ENCODE peak calls at places on chromosome 1, in five cellular contexts. One of them, this sample, is unnamed.

GRCh38 chr1:11736746-11737639 is 1.1 kb downstream of the AGTRAP start:
- DNase-seq in activated T-cell treated with anti-CD3 and anti-CD28 coated beads for 1 hour: no peak
- DNase-seq in progenitor cell of endocrine pancreas: no peak
- DNase-seq in SK-N-SH: peak; percentile 66
- DNase-seq in naive thymus-derived CD8-positive, alpha-beta T cell: peak; percentile 51
- DNase-seq in this sample: peak; percentile 21

GRCh38 chr1:201362906-201363305 is 14.6 kb downstream of the TNNT2 start:
- DNase-seq in activated T-cell treated with anti-CD3 and anti-CD28 coated beads for 1 hour: no peak
- DNase-seq in progenitor cell of endocrine pancreas: no peak
- DNase-seq in SK-N-SH: no peak
- DNase-seq in naive thymus-derived CD8-positive, alpha-beta T cell: no peak
- DNase-seq in this sample: no peak

GRCh38 chr1:188065917-188066316 is 1237.2 kb downstream of the PLA2G4A start:
- DNase-seq in activated T-cell treated with anti-CD3 and anti-CD28 coated beads for 1 hour: no peak
- DNase-seq in progenitor cell of endocrine pancreas: no peak
- DNase-seq in SK-N-SH: no peak
- DNase-seq in naive thymus-derived CD8-positive, alpha-beta T cell: no peak
- DNase-seq in this sample: no peak

GRCh38 chr1:208252126-208252853 is 8.1 kb upstream of the PLXNA2 start:
- DNase-seq in activated T-cell treated with anti-CD3 and anti-CD28 coated beads for 1 hour: no peak
- DNase-seq in progenitor cell of endocrine pancreas: peak; percentile 43
- DNase-seq in SK-N-SH: peak; percentile 67
- DNase-seq in naive thymus-derived CD8-positive, alpha-beta T cell: no peak
- DNase-seq in this sample: no peak

GRCh38 chr1:198267056-198267455 is 110.3 kb downstream of the NEK7 start:
- DNase-seq in activated T-cell treated with anti-CD3 and anti-CD28 coated beads for 1 hour: no peak
- DNase-seq in progenitor cell of endocrine pancreas: no peak
- DNase-seq in SK-N-SH: no peak
- DNase-seq in naive thymus-derived CD8-positive, alpha-beta T cell: no peak
- DNase-seq in this sample: no peak

GRCh38 chr1:201401700-201402099 is 2.6 kb upstream of the LAD1 start:
- DNase-seq in activated T-cell treated with anti-CD3 and anti-CD28 coated beads for 1 hour: no peak
- DNase-seq in progenitor cell of endocrine pancreas: no peak
- DNase-seq in SK-N-SH: no peak
- DNase-seq in naive thymus-derived CD8-positive, alpha-beta T cell: no peak
- DNase-seq in this sample: no peak

GRCh38 chr1:41882068-41882477 is 36.6 kb downstream of the HIVEP3 start:
- DNase-seq in activated T-cell treated with anti-CD3 and anti-CD28 coated beads for 1 hour: no peak
- DNase-seq in progenitor cell of endocrine pancreas: no peak
- DNase-seq in SK-N-SH: no peak
- DNase-seq in naive thymus-derived CD8-positive, alpha-beta T cell: no peak
- DNase-seq in this sample: no peak

GRCh38 chr1:156440689-156441437 is 59.7 kb downstream of the MEF2D start:
- DNase-seq in activated T-cell treated with anti-CD3 and anti-CD28 coated beads for 1 hour: no peak
- DNase-seq in progenitor cell of endocrine pancreas: no peak
- DNase-seq in SK-N-SH: no peak
- DNase-seq in naive thymus-derived CD8-positive, alpha-beta T cell: no peak
- DNase-seq in this sample: no peak

GRCh38 chr1:246497331-246497915 is 9.7 kb downstream of the SMYD3 start:
- DNase-seq in activated T-cell treated with anti-CD3 and anti-CD28 coated beads for 1 hour: no peak
- DNase-seq in progenitor cell of endocrine pancreas: no peak
- DNase-seq in SK-N-SH: peak; percentile 64
- DNase-seq in naive thymus-derived CD8-positive, alpha-beta T cell: peak; percentile 72
- DNase-seq in this sample: no peak

GRCh38 chr1:219917851-219918466 is 10.4 kb downstream of the SLC30A10 start:
- DNase-seq in activated T-cell treated with anti-CD3 and anti-CD28 coated beads for 1 hour: no peak
- DNase-seq in progenitor cell of endocrine pancreas: no peak
- DNase-seq in SK-N-SH: no peak
- DNase-seq in naive thymus-derived CD8-positive, alpha-beta T cell: no peak
- DNase-seq in this sample: no peak

GRCh38 chr1:88800382-88801051 is 90.8 kb downstream of the GTF2B start:
- DNase-seq in activated T-cell treated with anti-CD3 and anti-CD28 coated beads for 1 hour: peak; percentile 11
- DNase-seq in progenitor cell of endocrine pancreas: no peak
- DNase-seq in SK-N-SH: peak; percentile 36
- DNase-seq in naive thymus-derived CD8-positive, alpha-beta T cell: peak; percentile 12
- DNase-seq in this sample: peak; percentile 1

GRCh38 chr1:204709960-204710912 is 24.7 kb upstream of the LRRN2 start:
- DNase-seq in activated T-cell treated with anti-CD3 and anti-CD28 coated beads for 1 hour: no peak
- DNase-seq in progenitor cell of endocrine pancreas: no peak
- DNase-seq in SK-N-SH: no peak
- DNase-seq in naive thymus-derived CD8-positive, alpha-beta T cell: no peak
- DNase-seq in this sample: no peak

GRCh38 chr1:106889054-106889453 is 167.4 kb upstream of the PRMT6 start:
- DNase-seq in activated T-cell treated with anti-CD3 and anti-CD28 coated beads for 1 hour: no peak
- DNase-seq in progenitor cell of endocrine pancreas: no peak
- DNase-seq in SK-N-SH: no peak
- DNase-seq in naive thymus-derived CD8-positive, alpha-beta T cell: no peak
- DNase-seq in this sample: no peak

GRCh38 chr1:40122865-40123264 is 25.8 kb upstream of the PPT1 start:
- DNase-seq in activated T-cell treated with anti-CD3 and anti-CD28 coated beads for 1 hour: no peak
- DNase-seq in progenitor cell of endocrine pancreas: no peak
- DNase-seq in SK-N-SH: no peak
- DNase-seq in naive thymus-derived CD8-positive, alpha-beta T cell: no peak
- DNase-seq in this sample: no peak

GRCh38 chr1:33220701-33221384 is 35.4 kb upstream of the ZNF362 start:
- DNase-seq in activated T-cell treated with anti-CD3 and anti-CD28 coated beads for 1 hour: no peak
- DNase-seq in progenitor cell of endocrine pancreas: no peak
- DNase-seq in SK-N-SH: no peak
- DNase-seq in naive thymus-derived CD8-positive, alpha-beta T cell: no peak
- DNase-seq in this sample: no peak

GRCh38 chr1:228352677-228353481 is 53.8 kb downstream of the TRIM11 start:
- DNase-seq in activated T-cell treated with anti-CD3 and anti-CD28 coated beads for 1 hour: no peak
- DNase-seq in progenitor cell of endocrine pancreas: no peak
- DNase-seq in SK-N-SH: no peak
- DNase-seq in naive thymus-derived CD8-positive, alpha-beta T cell: no peak
- DNase-seq in this sample: no peak

GRCh38 chr1:109162626-109163025 is 48.7 kb downstream of the ELAPOR1 start:
- DNase-seq in activated T-cell treated with anti-CD3 and anti-CD28 coated beads for 1 hour: no peak
- DNase-seq in progenitor cell of endocrine pancreas: no peak
- DNase-seq in SK-N-SH: no peak
- DNase-seq in naive thymus-derived CD8-positive, alpha-beta T cell: no peak
- DNase-seq in this sample: no peak

GRCh38 chr1:202155478-202156021 is 4.9 kb downstream of the PTPN7 start:
- DNase-seq in activated T-cell treated with anti-CD3 and anti-CD28 coated beads for 1 hour: no peak
- DNase-seq in progenitor cell of endocrine pancreas: no peak
- DNase-seq in SK-N-SH: peak; percentile 85
- DNase-seq in naive thymus-derived CD8-positive, alpha-beta T cell: no peak
- DNase-seq in this sample: no peak

GRCh38 chr1:92030701-92031107 is 919 bp downstream of the EPHX4 start:
- DNase-seq in activated T-cell treated with anti-CD3 and anti-CD28 coated beads for 1 hour: no peak
- DNase-seq in progenitor cell of endocrine pancreas: no peak
- DNase-seq in SK-N-SH: no peak
- DNase-seq in naive thymus-derived CD8-positive, alpha-beta T cell: peak; percentile 4
- DNase-seq in this sample: no peak

GRCh38 chr1:168295715-168296114 is 15.0 kb downstream of the TBX19 start:
- DNase-seq in activated T-cell treated with anti-CD3 and anti-CD28 coated beads for 1 hour: no peak
- DNase-seq in progenitor cell of endocrine pancreas: no peak
- DNase-seq in SK-N-SH: no peak
- DNase-seq in naive thymus-derived CD8-positive, alpha-beta T cell: no peak
- DNase-seq in this sample: no peak

GRCh38 chr1:217528271-217528670 is 102.6 kb downstream of the GPATCH2 start:
- DNase-seq in activated T-cell treated with anti-CD3 and anti-CD28 coated beads for 1 hour: no peak
- DNase-seq in progenitor cell of endocrine pancreas: no peak
- DNase-seq in SK-N-SH: no peak
- DNase-seq in naive thymus-derived CD8-positive, alpha-beta T cell: no peak
- DNase-seq in this sample: no peak

GRCh38 chr1:24142546-24143431 is at the start of gene IL22RA1:
- DNase-seq in activated T-cell treated with anti-CD3 and anti-CD28 coated beads for 1 hour: no peak
- DNase-seq in progenitor cell of endocrine pancreas: no peak
- DNase-seq in SK-N-SH: no peak
- DNase-seq in naive thymus-derived CD8-positive, alpha-beta T cell: no peak
- DNase-seq in this sample: no peak

GRCh38 chr1:180571832-180572636 is 13.3 kb downstream of the OVAAL start:
- DNase-seq in activated T-cell treated with anti-CD3 and anti-CD28 coated beads for 1 hour: no peak
- DNase-seq in progenitor cell of endocrine pancreas: no peak
- DNase-seq in SK-N-SH: no peak
- DNase-seq in naive thymus-derived CD8-positive, alpha-beta T cell: no peak
- DNase-seq in this sample: no peak

GRCh38 chr1:95604784-95605183 is 370.8 kb downstream of the RWDD3 start:
- DNase-seq in activated T-cell treated with anti-CD3 and anti-CD28 coated beads for 1 hour: no peak
- DNase-seq in progenitor cell of endocrine pancreas: no peak
- DNase-seq in SK-N-SH: peak; percentile 72
- DNase-seq in naive thymus-derived CD8-positive, alpha-beta T cell: no peak
- DNase-seq in this sample: no peak

GRCh38 chr1:176217461-176218099 is 10.5 kb upstream of the COP1 start:
- DNase-seq in activated T-cell treated with anti-CD3 and anti-CD28 coated beads for 1 hour: no peak
- DNase-seq in progenitor cell of endocrine pancreas: no peak
- DNase-seq in SK-N-SH: no peak
- DNase-seq in naive thymus-derived CD8-positive, alpha-beta T cell: no peak
- DNase-seq in this sample: no peak

GRCh38 chr1:226627924-226628623 is 79.5 kb downstream of the STUM start:
- DNase-seq in activated T-cell treated with anti-CD3 and anti-CD28 coated beads for 1 hour: no peak
- DNase-seq in progenitor cell of endocrine pancreas: no peak
- DNase-seq in SK-N-SH: no peak
- DNase-seq in naive thymus-derived CD8-positive, alpha-beta T cell: no peak
- DNase-seq in this sample: no peak

GRCh38 chr1:169325117-169325516 is 42.5 kb downstream of the NME7 start:
- DNase-seq in activated T-cell treated with anti-CD3 and anti-CD28 coated beads for 1 hour: no peak
- DNase-seq in progenitor cell of endocrine pancreas: no peak
- DNase-seq in SK-N-SH: no peak
- DNase-seq in naive thymus-derived CD8-positive, alpha-beta T cell: no peak
- DNase-seq in this sample: no peak

GRCh38 chr1:23727362-23727811 is 15.9 kb upstream of the ELOA start:
- DNase-seq in activated T-cell treated with anti-CD3 and anti-CD28 coated beads for 1 hour: no peak
- DNase-seq in progenitor cell of endocrine pancreas: no peak
- DNase-seq in SK-N-SH: no peak
- DNase-seq in naive thymus-derived CD8-positive, alpha-beta T cell: no peak
- DNase-seq in this sample: no peak

GRCh38 chr1:20672265-20672632 is 11.1 kb upstream of the DDOST start:
- DNase-seq in activated T-cell treated with anti-CD3 and anti-CD28 coated beads for 1 hour: no peak
- DNase-seq in progenitor cell of endocrine pancreas: no peak
- DNase-seq in SK-N-SH: no peak
- DNase-seq in naive thymus-derived CD8-positive, alpha-beta T cell: no peak
- DNase-seq in this sample: no peak

GRCh38 chr1:56387071-56387747 is 192.2 kb downstream of the PLPP3 start:
- DNase-seq in activated T-cell treated with anti-CD3 and anti-CD28 coated beads for 1 hour: no peak
- DNase-seq in progenitor cell of endocrine pancreas: no peak
- DNase-seq in SK-N-SH: no peak
- DNase-seq in naive thymus-derived CD8-positive, alpha-beta T cell: no peak
- DNase-seq in this sample: no peak

GRCh38 chr1:86502721-86503430 is 34.1 kb downstream of the CLCA1 start:
- DNase-seq in activated T-cell treated with anti-CD3 and anti-CD28 coated beads for 1 hour: no peak
- DNase-seq in progenitor cell of endocrine pancreas: no peak
- DNase-seq in SK-N-SH: no peak
- DNase-seq in naive thymus-derived CD8-positive, alpha-beta T cell: no peak
- DNase-seq in this sample: no peak

GRCh38 chr1:241423541-241424479 is 66.8 kb upstream of the RGS7 start:
- DNase-seq in activated T-cell treated with anti-CD3 and anti-CD28 coated beads for 1 hour: no peak
- DNase-seq in progenitor cell of endocrine pancreas: peak; percentile 50
- DNase-seq in SK-N-SH: peak; percentile 81
- DNase-seq in naive thymus-derived CD8-positive, alpha-beta T cell: no peak
- DNase-seq in this sample: no peak

GRCh38 chr1:117271959-117272358 is 61.2 kb upstream of the VTCN1 start:
- DNase-seq in activated T-cell treated with anti-CD3 and anti-CD28 coated beads for 1 hour: no peak
- DNase-seq in progenitor cell of endocrine pancreas: no peak
- DNase-seq in SK-N-SH: no peak
- DNase-seq in naive thymus-derived CD8-positive, alpha-beta T cell: no peak
- DNase-seq in this sample: no peak

GRCh38 chr1:226584164-226584563 is 35.6 kb downstream of the STUM start:
- DNase-seq in activated T-cell treated with anti-CD3 and anti-CD28 coated beads for 1 hour: no peak
- DNase-seq in progenitor cell of endocrine pancreas: no peak
- DNase-seq in SK-N-SH: no peak
- DNase-seq in naive thymus-derived CD8-positive, alpha-beta T cell: no peak
- DNase-seq in this sample: no peak

GRCh38 chr1:115314111-115314510 is 23.9 kb downstream of the NGF start:
- DNase-seq in activated T-cell treated with anti-CD3 and anti-CD28 coated beads for 1 hour: no peak
- DNase-seq in progenitor cell of endocrine pancreas: no peak
- DNase-seq in SK-N-SH: no peak
- DNase-seq in naive thymus-derived CD8-positive, alpha-beta T cell: no peak
- DNase-seq in this sample: no peak

GRCh38 chr1:65247419-65248359 is 61.7 kb upstream of the DNAJC6 start:
- DNase-seq in activated T-cell treated with anti-CD3 and anti-CD28 coated beads for 1 hour: no peak
- DNase-seq in progenitor cell of endocrine pancreas: no peak
- DNase-seq in SK-N-SH: peak; percentile 20
- DNase-seq in naive thymus-derived CD8-positive, alpha-beta T cell: no peak
- DNase-seq in this sample: no peak

GRCh38 chr1:3928622-3929021 is 28.6 kb upstream of the C1orf174 start:
- DNase-seq in activated T-cell treated with anti-CD3 and anti-CD28 coated beads for 1 hour: no peak
- DNase-seq in progenitor cell of endocrine pancreas: no peak
- DNase-seq in SK-N-SH: no peak
- DNase-seq in naive thymus-derived CD8-positive, alpha-beta T cell: no peak
- DNase-seq in this sample: no peak

GRCh38 chr1:70945676-70946075 is 101.9 kb downstream of the PTGER3 start:
- DNase-seq in activated T-cell treated with anti-CD3 and anti-CD28 coated beads for 1 hour: no peak
- DNase-seq in progenitor cell of endocrine pancreas: no peak
- DNase-seq in SK-N-SH: no peak
- DNase-seq in naive thymus-derived CD8-positive, alpha-beta T cell: no peak
- DNase-seq in this sample: no peak

GRCh38 chr1:150511551-150511950 is 3.6 kb downstream of the ECM1 start:
- DNase-seq in activated T-cell treated with anti-CD3 and anti-CD28 coated beads for 1 hour: no peak
- DNase-seq in progenitor cell of endocrine pancreas: no peak
- DNase-seq in SK-N-SH: no peak
- DNase-seq in naive thymus-derived CD8-positive, alpha-beta T cell: no peak
- DNase-seq in this sample: no peak

This sample was measured in effector CD8-positive, alpha-beta T cell.